ENCODE peak calls at places on chromosomes 1 and 21, in seven cellular contexts. O, J, B, N, W, Y and U are unnamed samples.

GRCh38 chr1:100528861-100529260 is 9.1 kb upstream of the GPR88 start:
- DNase-seq in O (peak), B (no peak), J (no peak), N (no peak), W (no peak), Y (no peak), U (peak)

GRCh38 chr1:159120317-159120716 is 43.8 kb upstream of the AIM2 start:
- DNase-seq in J (no peak), Y (no peak), B (no peak), O (no peak), W (no peak), N (no peak), U (no peak)

GRCh38 chr1:93597697-93598096 is 83.9 kb downstream of the BCAR3 start:
- DNase-seq in N (no peak), O (no peak), B (no peak), W (no peak), J (no peak), Y (no peak), U (no peak)

GRCh38 chr1:32349211-32349708 is 13.0 kb downstream of the FAM229A start:
- DNase-seq in N (no peak), O (peak), B (peak), W (no peak), Y (no peak), J (no peak), U (no peak)

GRCh38 chr1:69567847-69568434 is at the start of gene LRRC7:
- DNase-seq in B (peak), Y (no peak), W (peak), O (peak), N (no peak), J (no peak), U (no peak)

GRCh38 chr1:97603776-97604175 is 317.1 kb downstream of the DPYD start:
- DNase-seq in W (no peak), Y (peak), N (no peak), J (no peak), B (no peak), O (peak), U (no peak)

GRCh38 chr1:162631546-162632233 is 574 bp upstream of the DDR2 start:
- DNase-seq in O (peak), J (no peak), N (no peak), Y (no peak), W (peak), B (no peak), U (no peak)

GRCh38 chr1:173117108-173117633 is 66.4 kb upstream of the TNFSF18 start:
- DNase-seq in O (no peak), J (no peak), Y (no peak), W (no peak), N (no peak), B (no peak), U (no peak)

GRCh38 chr1:12434174-12434573 is 183.8 kb downstream of the DHRS3 start:
- DNase-seq in J (peak), O (peak), W (no peak), N (peak), B (no peak), Y (peak), U (no peak)

GRCh38 chr1:209704584-209704983 is at the start of gene HSD11B1:
- DNase-seq in Y (no peak), W (no peak), J (no peak), N (no peak), B (peak), O (peak), U (peak)

GRCh38 chr1:209899948-209900347 is 38.1 kb upstream of the SYT14 start:
- DNase-seq in Y (peak), B (no peak), J (no peak), O (peak), W (peak), N (no peak), U (no peak)

GRCh38 chr1:53878492-53879105 is 11.0 kb downstream of the YIPF1 start:
- DNase-seq in J (no peak), B (no peak), O (peak), Y (peak), W (no peak), N (no peak), U (peak)

GRCh38 chr1:1984560-1985070 is 19.0 kb downstream of the CFAP74 start:
- DNase-seq in N (no peak), W (no peak), Y (no peak), B (no peak), O (no peak), J (no peak), U (no peak)

GRCh38 chr1:198932351-198932991 is 293.6 kb downstream of the PTPRC start:
- DNase-seq in N (no peak), J (peak), W (no peak), O (peak), B (no peak), Y (no peak), U (no peak)

GRCh38 chr1:196115641-196116040 is 492.6 kb downstream of the KCNT2 start:
- DNase-seq in J (no peak), N (no peak), Y (no peak), O (peak), W (peak), B (no peak), U (no peak)

GRCh38 chr1:171366816-171367215 is 52.8 kb downstream of the FMO4 start:
- DNase-seq in W (no peak), N (no peak), Y (no peak), B (no peak), J (no peak), O (no peak), U (no peak)

GRCh38 chr1:84726593-84727275 is 36.5 kb upstream of the SSX2IP start:
- DNase-seq in B (no peak), O (peak), N (no peak), W (no peak), J (no peak), Y (no peak), U (no peak)

GRCh38 chr1:115572710-115573109 is 69.1 kb upstream of the VANGL1 start:
- DNase-seq in O (no peak), Y (no peak), W (no peak), B (no peak), J (no peak), N (no peak), U (no peak)

GRCh38 chr1:95039360-95040031 is 33.3 kb downstream of the ALG14 start:
- DNase-seq in O (peak), B (no peak), N (no peak), W (no peak), Y (no peak), J (no peak), U (no peak)

GRCh38 chr1:203491664-203492485 is 2.1 kb upstream of the OPTC start:
- DNase-seq in W (no peak), Y (no peak), J (no peak), N (no peak), O (no peak), B (no peak), U (no peak)

GRCh38 chr1:180956028-180956640 is 43.4 kb downstream of the KIAA1614 start:
- DNase-seq in Y (no peak), W (no peak), N (no peak), B (peak), J (no peak), O (no peak), U (no peak)

GRCh38 chr1:183721041-183721440 is 67.9 kb upstream of the APOBEC4 start:
- DNase-seq in B (no peak), O (no peak), N (no peak), Y (no peak), J (no peak), W (no peak), U (no peak)

GRCh38 chr1:59046730-59047157 is 250.2 kb upstream of the FGGY start:
- DNase-seq in N (no peak), Y (peak), O (no peak), J (peak), W (no peak), B (no peak), U (no peak)

GRCh38 chr1:246680180-246680579 is 44.0 kb upstream of the SCCPDH start:
- DNase-seq in Y (no peak), N (no peak), J (no peak), B (no peak), W (no peak), O (peak), U (no peak)

GRCh38 chr1:43396059-43396458 is 6.4 kb downstream of the SZT2 start:
- DNase-seq in N (no peak), W (no peak), J (no peak), O (no peak), B (no peak), Y (no peak), U (no peak)

GRCh38 chr1:17438977-17439249 is 564 bp downstream of the RCC2 start:
- DNase-seq in Y (no peak), W (peak), B (no peak), O (no peak), N (no peak), J (no peak), U (no peak)

GRCh38 chr1:9295884-9296283 is 3.2 kb downstream of the SPSB1 start:
- DNase-seq in W (no peak), B (no peak), J (no peak), N (no peak), Y (no peak), O (no peak), U (no peak)

GRCh38 chr1:9293512-9294439 is 1.1 kb downstream of the SPSB1 start:
- DNase-seq in N (peak), O (peak), B (peak), Y (peak), J (peak), W (peak), U (no peak)

GRCh38 chr1:9296850-9297249 is 4.2 kb downstream of the SPSB1 start:
- DNase-seq in Y (no peak), J (no peak), O (no peak), W (no peak), N (no peak), B (no peak), U (no peak)

GRCh38 chr1:9294440-9294773 is 1.7 kb downstream of the SPSB1 start:
- DNase-seq in J (no peak), W (no peak), Y (no peak), B (no peak), O (peak), N (no peak), U (no peak)

GRCh38 chr1:9294910-9295636 is 2.4 kb downstream of the SPSB1 start:
- DNase-seq in N (no peak), W (no peak), B (no peak), Y (peak), J (no peak), O (peak), U (peak)
- TF ChIP-seq CTCF in N (no peak), W (no peak), B (no peak), Y (no peak), J (no peak), O (peak), U (peak)

GRCh38 chr21:36589352-36589971 is 109.5 kb upstream of the SIM2 start:
- DNase-seq in O (peak), B (no peak), N (no peak), Y (peak), W (no peak), J (no peak), U (peak)
- TF ChIP-seq CTCF in O (peak), B (peak), N (no peak), Y (peak), W (peak), J (no peak), U (peak)

DNA sequence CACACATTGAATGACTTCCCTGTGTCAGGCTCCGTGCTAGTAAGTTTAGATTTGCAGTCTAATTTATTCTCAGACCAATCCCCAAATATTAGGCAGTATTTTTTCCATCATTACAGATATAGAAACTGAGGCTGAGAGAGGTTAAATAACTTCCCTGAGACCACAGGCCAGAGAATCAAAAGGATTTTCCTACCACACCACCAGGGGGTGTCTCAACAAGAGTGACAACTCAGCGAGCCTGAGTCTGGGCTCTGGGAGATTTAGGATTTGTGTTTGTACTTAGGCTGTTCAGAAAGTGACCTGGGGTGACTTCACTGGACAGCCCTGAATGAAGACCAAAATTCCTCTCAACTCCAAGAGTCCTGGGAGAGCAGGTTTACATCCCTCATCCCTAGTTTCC is 13.3 kb upstream of the LCE5A start:
- DNase-seq in B (no peak), J (no peak), O (no peak), Y (peak), W (no peak), N (no peak), U (no peak)
- TF ChIP-seq CTCF in B (peak), J (no peak), O (peak), Y (peak), W (no peak), N (no peak), U (peak)

GRCh38 chr21:31045841-31046240 is 7.6 kb upstream of the KRTAP19-8 start:
- DNase-seq in O (no peak), J (no peak), B (no peak), Y (no peak), W (no peak), N (no peak), U (no peak)
- TF ChIP-seq CTCF in O (no peak), J (no peak), B (no peak), Y (no peak), W (no peak), N (no peak), U (no peak)